ENCODE peak calls at places on chromosomes 16 and 17, in nine cellular contexts. One of them, this sample, is unnamed. For H3K27me3 and H3K4me1, the result is how much of the 10 kb centered on the place peaks cover.

GRCh38 chr16:77993111-77993571 is 29.2 kb upstream of the CLEC3A start:
- DNase-seq in CD8-positive, alpha-beta memory T cell: no peak
- DNase-seq in colonic mucosa: no peak
- DNase-seq in Peyer's patch: no peak
- DNase-seq in transverse colon: no peak
- DNase-seq in small intestine: no peak
- DNase-seq in pancreas: no peak
- DNase-seq in SK-N-SH: no peak
- DNase-seq in stomach: no peak
- DNase-seq in this sample: no peak

GRCh38 chr16:55661842-55662479 is 6.2 kb downstream of the SLC6A2 start:
- DNase-seq in transverse colon: no peak
- DNase-seq in CD8-positive, alpha-beta memory T cell: no peak
- DNase-seq in SK-N-SH: peak
- DNase-seq in Peyer's patch: no peak
- DNase-seq in colonic mucosa: no peak
- DNase-seq in stomach: no peak
- DNase-seq in pancreas: no peak
- DNase-seq in small intestine: no peak
- DNase-seq in this sample: peak

GRCh38 chr16:31253642-31254045 is 6.1 kb upstream of the ITGAM start:
- DNase-seq in small intestine: peak
- DNase-seq in Peyer's patch: no peak
- DNase-seq in colonic mucosa: no peak
- DNase-seq in transverse colon: peak
- DNase-seq in SK-N-SH: no peak
- DNase-seq in pancreas: no peak
- DNase-seq in stomach: peak
- DNase-seq in CD8-positive, alpha-beta memory T cell: no peak
- DNase-seq in this sample: no peak

GRCh38 chr16:81601008-81601428 is 156.4 kb downstream of the CMIP start:
- DNase-seq in pancreas: no peak
- DNase-seq in stomach: no peak
- DNase-seq in small intestine: no peak
- DNase-seq in CD8-positive, alpha-beta memory T cell: no peak
- DNase-seq in Peyer's patch: no peak
- DNase-seq in colonic mucosa: no peak
- DNase-seq in SK-N-SH: peak
- DNase-seq in transverse colon: no peak
- DNase-seq in this sample: no peak

GRCh38 chr16:79998143-79998542 is 397.6 kb upstream of the MAF start:
- DNase-seq in stomach: no peak
- DNase-seq in Peyer's patch: no peak
- DNase-seq in transverse colon: no peak
- DNase-seq in small intestine: no peak
- DNase-seq in CD8-positive, alpha-beta memory T cell: no peak
- DNase-seq in colonic mucosa: no peak
- DNase-seq in pancreas: no peak
- DNase-seq in SK-N-SH: no peak
- DNase-seq in this sample: no peak

GRCh38 chr17:75476752-75477492 is 20.5 kb downstream of the TMEM94 start:
- DNase-seq in transverse colon: no peak
- DNase-seq in CD8-positive, alpha-beta memory T cell: no peak
- DNase-seq in stomach: no peak
- DNase-seq in SK-N-SH: no peak
- DNase-seq in Peyer's patch: no peak
- DNase-seq in pancreas: no peak
- DNase-seq in small intestine: peak
- DNase-seq in colonic mucosa: no peak
- DNase-seq in this sample: no peak

GRCh38 chr16:87487361-87487924 is 5.4 kb downstream of the ZCCHC14 start:
- DNase-seq in small intestine: peak
- DNase-seq in pancreas: peak
- DNase-seq in colonic mucosa: peak
- DNase-seq in SK-N-SH: no peak
- DNase-seq in stomach: peak
- DNase-seq in transverse colon: peak
- DNase-seq in CD8-positive, alpha-beta memory T cell: no peak
- DNase-seq in Peyer's patch: peak
- DNase-seq in this sample: no peak

GRCh38 chr17:70134042-70134441 is 35.3 kb upstream of the KCNJ2 start:
- DNase-seq in SK-N-SH: no peak
- DNase-seq in stomach: no peak
- DNase-seq in Peyer's patch: no peak
- DNase-seq in colonic mucosa: no peak
- DNase-seq in pancreas: no peak
- DNase-seq in transverse colon: no peak
- DNase-seq in small intestine: no peak
- DNase-seq in CD8-positive, alpha-beta memory T cell: no peak
- DNase-seq in this sample: no peak

GRCh38 chr17:38575781-38576180 is 30.0 kb downstream of the SRCIN1 start:
- DNase-seq in CD8-positive, alpha-beta memory T cell: no peak
- DNase-seq in transverse colon: no peak
- DNase-seq in Peyer's patch: no peak
- DNase-seq in SK-N-SH: no peak
- DNase-seq in stomach: no peak
- DNase-seq in pancreas: no peak
- DNase-seq in colonic mucosa: no peak
- DNase-seq in small intestine: no peak
- DNase-seq in this sample: no peak
- H3K27me3 ChIP-seq in CD8-positive, alpha-beta memory T cell: half or more
- H3K27me3 ChIP-seq in transverse colon: half or more
- H3K27me3 ChIP-seq in Peyer's patch: under half
- H3K27me3 ChIP-seq in SK-N-SH: under half
- H3K27me3 ChIP-seq in stomach: half or more
- H3K27me3 ChIP-seq in pancreas: under half
- H3K27me3 ChIP-seq in colonic mucosa: under half
- H3K27me3 ChIP-seq in small intestine: half or more
- H3K27me3 ChIP-seq in this sample: under half

DNA sequence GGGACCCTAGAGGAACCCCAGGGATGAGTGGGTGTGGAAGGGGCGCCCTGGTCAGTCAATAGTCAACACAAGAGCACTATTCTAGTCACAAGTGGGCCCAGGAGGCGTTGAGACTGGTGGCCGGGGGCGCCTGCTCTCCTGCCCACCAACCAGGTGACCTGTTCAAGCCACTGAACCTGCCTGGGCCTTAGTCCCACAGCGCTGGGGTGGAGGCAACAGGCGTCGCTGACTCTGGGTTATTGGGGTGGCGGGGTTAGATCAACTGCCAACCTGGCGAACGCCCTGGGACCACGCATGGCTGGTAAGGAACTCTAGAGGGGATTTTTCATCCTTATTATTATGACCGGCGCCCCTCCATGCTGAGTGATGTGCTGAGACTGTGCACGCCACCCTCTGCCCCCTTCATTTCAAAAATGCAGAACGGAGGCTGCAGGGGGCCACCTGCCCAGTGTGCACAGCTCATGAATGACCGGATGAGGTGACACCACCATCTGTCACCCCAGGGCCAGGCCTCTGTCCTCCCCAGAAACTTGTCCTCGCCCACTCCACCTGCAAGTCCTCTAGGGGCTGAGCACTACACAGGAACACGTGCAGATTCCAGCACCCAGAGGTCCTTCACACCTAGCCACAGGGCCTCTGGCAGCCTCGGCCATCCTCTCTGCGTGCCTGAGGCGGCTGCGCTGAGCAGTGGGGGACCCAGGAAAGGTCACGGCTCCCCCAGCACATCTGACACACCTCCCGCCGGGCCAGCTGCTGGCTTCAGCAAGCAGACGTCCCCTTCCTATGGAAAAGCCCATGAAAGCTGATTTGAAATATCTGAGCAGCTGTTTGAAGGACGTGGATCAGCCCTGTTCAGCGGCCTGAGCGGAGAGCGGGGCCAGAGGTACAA is 51.6 kb upstream of the DNAH17 start:
- DNase-seq in SK-N-SH: no peak
- DNase-seq in small intestine: no peak
- DNase-seq in colonic mucosa: no peak
- DNase-seq in transverse colon: no peak
- DNase-seq in Peyer's patch: peak
- DNase-seq in pancreas: no peak
- DNase-seq in stomach: no peak
- DNase-seq in CD8-positive, alpha-beta memory T cell: no peak
- DNase-seq in this sample: no peak
- H3K4me1 ChIP-seq in SK-N-SH: under half
- H3K4me1 ChIP-seq in small intestine: under half
- H3K4me1 ChIP-seq in colonic mucosa: under half
- H3K4me1 ChIP-seq in transverse colon: under half
- H3K4me1 ChIP-seq in Peyer's patch: under half
- H3K4me1 ChIP-seq in pancreas: under half
- H3K4me1 ChIP-seq in stomach: under half
- H3K4me1 ChIP-seq in CD8-positive, alpha-beta memory T cell: under half
- H3K4me1 ChIP-seq in this sample: under half

GRCh38 chr17:55258578-55259135 is 6.1 kb upstream of the HLF start:
- DNase-seq in Peyer's patch: no peak
- DNase-seq in colonic mucosa: no peak
- DNase-seq in stomach: no peak
- DNase-seq in transverse colon: no peak
- DNase-seq in pancreas: no peak
- DNase-seq in small intestine: no peak
- DNase-seq in CD8-positive, alpha-beta memory T cell: no peak
- DNase-seq in SK-N-SH: no peak
- DNase-seq in this sample: no peak
- H3K4me3 ChIP-seq in Peyer's patch: no peak
- H3K4me3 ChIP-seq in colonic mucosa: no peak
- H3K4me3 ChIP-seq in stomach: no peak
- H3K4me3 ChIP-seq in transverse colon: no peak
- H3K4me3 ChIP-seq in pancreas: no peak
- H3K4me3 ChIP-seq in small intestine: no peak
- H3K4me3 ChIP-seq in CD8-positive, alpha-beta memory T cell: no peak
- H3K4me3 ChIP-seq in SK-N-SH: no peak
- H3K4me3 ChIP-seq in this sample: no peak

GRCh38 chr17:79803421-79803996 is 6.6 kb upstream of the CBX8 start:
- DNase-seq in transverse colon: no peak
- DNase-seq in colonic mucosa: no peak
- DNase-seq in Peyer's patch: no peak
- DNase-seq in CD8-positive, alpha-beta memory T cell: no peak
- DNase-seq in pancreas: no peak
- DNase-seq in SK-N-SH: no peak
- DNase-seq in stomach: no peak
- DNase-seq in small intestine: no peak
- DNase-seq in this sample: no peak
- H3K27me3 ChIP-seq in transverse colon: half or more
- H3K27me3 ChIP-seq in colonic mucosa: half or more
- H3K27me3 ChIP-seq in Peyer's patch: under half
- H3K27me3 ChIP-seq in CD8-positive, alpha-beta memory T cell: half or more
- H3K27me3 ChIP-seq in pancreas: under half
- H3K27me3 ChIP-seq in SK-N-SH: under half
- H3K27me3 ChIP-seq in stomach: half or more
- H3K27me3 ChIP-seq in small intestine: half or more
- H3K27me3 ChIP-seq in this sample: under half

GRCh38 chr16:4016648-4017047 is 99.6 kb downstream of the ADCY9 start:
- DNase-seq in CD8-positive, alpha-beta memory T cell: no peak
- DNase-seq in stomach: no peak
- DNase-seq in Peyer's patch: no peak
- DNase-seq in transverse colon: no peak
- DNase-seq in SK-N-SH: no peak
- DNase-seq in small intestine: no peak
- DNase-seq in pancreas: no peak
- DNase-seq in colonic mucosa: no peak
- DNase-seq in this sample: no peak
- H3K4me1 ChIP-seq in CD8-positive, alpha-beta memory T cell: under half
- H3K4me1 ChIP-seq in stomach: half or more
- H3K4me1 ChIP-seq in Peyer's patch: under half
- H3K4me1 ChIP-seq in transverse colon: under half
- H3K4me1 ChIP-seq in SK-N-SH: under half
- H3K4me1 ChIP-seq in small intestine: under half
- H3K4me1 ChIP-seq in pancreas: under half
- H3K4me1 ChIP-seq in colonic mucosa: under half
- H3K4me1 ChIP-seq in this sample: under half

GRCh38 chr17:64320613-64321553 is 57.8 kb upstream of the TEX2 start:
- DNase-seq in small intestine: peak
- DNase-seq in colonic mucosa: peak
- DNase-seq in transverse colon: peak
- DNase-seq in Peyer's patch: no peak
- DNase-seq in SK-N-SH: peak
- DNase-seq in stomach: peak
- DNase-seq in CD8-positive, alpha-beta memory T cell: peak
- DNase-seq in pancreas: no peak
- DNase-seq in this sample: peak
- H3K4me3 ChIP-seq in small intestine: no peak
- H3K4me3 ChIP-seq in colonic mucosa: no peak
- H3K4me3 ChIP-seq in transverse colon: no peak
- H3K4me3 ChIP-seq in Peyer's patch: no peak
- H3K4me3 ChIP-seq in SK-N-SH: no peak
- H3K4me3 ChIP-seq in stomach: no peak
- H3K4me3 ChIP-seq in CD8-positive, alpha-beta memory T cell: no peak
- H3K4me3 ChIP-seq in pancreas: no peak
- H3K4me3 ChIP-seq in this sample: peak

GRCh38 chr16:12214509-12214908 is 238.0 kb downstream of the SNX29 start:
- DNase-seq in Peyer's patch: no peak
- DNase-seq in SK-N-SH: no peak
- DNase-seq in stomach: no peak
- DNase-seq in transverse colon: no peak
- DNase-seq in small intestine: no peak
- DNase-seq in pancreas: no peak
- DNase-seq in CD8-positive, alpha-beta memory T cell: no peak
- DNase-seq in colonic mucosa: no peak
- DNase-seq in this sample: no peak
- H3K27me3 ChIP-seq in Peyer's patch: under half
- H3K27me3 ChIP-seq in SK-N-SH: under half
- H3K27me3 ChIP-seq in stomach: under half
- H3K27me3 ChIP-seq in transverse colon: under half
- H3K27me3 ChIP-seq in small intestine: under half
- H3K27me3 ChIP-seq in pancreas: under half
- H3K27me3 ChIP-seq in CD8-positive, alpha-beta memory T cell: under half
- H3K27me3 ChIP-seq in colonic mucosa: under half
- H3K27me3 ChIP-seq in this sample: under half

GRCh38 chr17:8002646-8003593 is 505 bp downstream of the GUCY2D start:
- DNase-seq in stomach: no peak
- DNase-seq in pancreas: no peak
- DNase-seq in small intestine: no peak
- DNase-seq in transverse colon: no peak
- DNase-seq in CD8-positive, alpha-beta memory T cell: no peak
- DNase-seq in Peyer's patch: no peak
- DNase-seq in SK-N-SH: no peak
- DNase-seq in colonic mucosa: no peak
- DNase-seq in this sample: no peak
- H3K4me1 ChIP-seq in stomach: under half
- H3K4me1 ChIP-seq in pancreas: under half
- H3K4me1 ChIP-seq in small intestine: under half
- H3K4me1 ChIP-seq in transverse colon: under half
- H3K4me1 ChIP-seq in CD8-positive, alpha-beta memory T cell: under half
- H3K4me1 ChIP-seq in Peyer's patch: under half
- H3K4me1 ChIP-seq in SK-N-SH: under half
- H3K4me1 ChIP-seq in colonic mucosa: under half
- H3K4me1 ChIP-seq in this sample: under half